ENCODE peak calls at places on chromosomes 2 and 18, in seven cellular contexts. One of them, this sample, is unnamed. For H3K27me3 and H3K36me3, the result is how much of the 10 kb centered on the place peaks cover.

GRCh38 chr2:82301506-82301905 is 1997.0 kb upstream of the LRRTM1 start:
- DNase-seq in K562: no peak
- DNase-seq in cardiac muscle cell: no peak
- DNase-seq in endodermal cell: no peak
- DNase-seq in heart left ventricle: no peak
- DNase-seq in mammary epithelial cell: no peak
- DNase-seq in kidney epithelial cell: no peak
- DNase-seq in this sample: no peak

GRCh38 chr18:63043516-63043915 is 276.1 kb downstream of the BCL2 start:
- DNase-seq in K562: no peak
- DNase-seq in cardiac muscle cell: peak
- DNase-seq in endodermal cell: no peak
- DNase-seq in heart left ventricle: no peak
- DNase-seq in mammary epithelial cell: no peak
- DNase-seq in kidney epithelial cell: no peak
- DNase-seq in this sample: no peak

GRCh38 chr2:38598200-38598990 is 4.3 kb downstream of the HNRNPLL start:
- DNase-seq in K562: no peak
- DNase-seq in cardiac muscle cell: no peak
- DNase-seq in endodermal cell: no peak
- DNase-seq in heart left ventricle: no peak
- DNase-seq in mammary epithelial cell: no peak
- DNase-seq in kidney epithelial cell: no peak
- DNase-seq in this sample: no peak

GRCh38 chr18:33831424-33831823 is 253.4 kb downstream of the ASXL3 start:
- DNase-seq in K562: no peak
- DNase-seq in cardiac muscle cell: no peak
- DNase-seq in endodermal cell: no peak
- DNase-seq in heart left ventricle: no peak
- DNase-seq in mammary epithelial cell: no peak
- DNase-seq in kidney epithelial cell: no peak
- DNase-seq in this sample: no peak

GRCh38 chr2:177753682-177754475 is 318.7 kb downstream of the PDE11A start:
- DNase-seq in K562: peak
- DNase-seq in cardiac muscle cell: peak
- DNase-seq in endodermal cell: peak
- DNase-seq in heart left ventricle: peak
- DNase-seq in mammary epithelial cell: peak
- DNase-seq in kidney epithelial cell: no peak
- DNase-seq in this sample: no peak

GRCh38 chr2:181070119-181070833 is 89.9 kb downstream of the UBE2E3 start:
- DNase-seq in K562: no peak
- DNase-seq in cardiac muscle cell: peak
- DNase-seq in endodermal cell: no peak
- DNase-seq in heart left ventricle: no peak
- DNase-seq in mammary epithelial cell: peak
- DNase-seq in kidney epithelial cell: peak
- DNase-seq in this sample: no peak

GRCh38 chr2:136178941-136179601 is 61.1 kb upstream of the CXCR4 start:
- DNase-seq in K562: no peak
- DNase-seq in cardiac muscle cell: no peak
- DNase-seq in endodermal cell: peak
- DNase-seq in heart left ventricle: no peak
- DNase-seq in mammary epithelial cell: no peak
- DNase-seq in kidney epithelial cell: no peak
- DNase-seq in this sample: no peak

GRCh38 chr2:71494523-71495155 is 41.3 kb downstream of the DYSF start:
- DNase-seq in K562: no peak
- DNase-seq in cardiac muscle cell: no peak
- DNase-seq in endodermal cell: no peak
- DNase-seq in heart left ventricle: no peak
- DNase-seq in mammary epithelial cell: peak
- DNase-seq in kidney epithelial cell: no peak
- DNase-seq in this sample: no peak

GRCh38 chr2:29921560-29921915 is at the start of gene ALK:
- DNase-seq in K562: peak
- DNase-seq in cardiac muscle cell: peak
- DNase-seq in endodermal cell: peak
- DNase-seq in heart left ventricle: peak
- DNase-seq in mammary epithelial cell: peak
- DNase-seq in kidney epithelial cell: peak
- DNase-seq in this sample: peak

GRCh38 chr2:64606495-64607363 is 47.0 kb downstream of the SERTAD2 start:
- DNase-seq in K562: peak
- DNase-seq in cardiac muscle cell: peak
- DNase-seq in endodermal cell: peak
- DNase-seq in heart left ventricle: peak
- DNase-seq in mammary epithelial cell: peak
- DNase-seq in kidney epithelial cell: peak
- DNase-seq in this sample: peak

GRCh38 chr18:50973367-50974126 is 5.7 kb downstream of the ELAC1 start:
- DNase-seq in K562: no peak
- DNase-seq in cardiac muscle cell: peak
- DNase-seq in endodermal cell: no peak
- DNase-seq in heart left ventricle: no peak
- DNase-seq in mammary epithelial cell: peak
- DNase-seq in kidney epithelial cell: no peak
- DNase-seq in this sample: no peak

GRCh38 chr2:240255811-240256703 is 115.6 kb upstream of the OTOS start:
- DNase-seq in K562: no peak
- DNase-seq in cardiac muscle cell: no peak
- DNase-seq in endodermal cell: peak
- DNase-seq in heart left ventricle: no peak
- DNase-seq in mammary epithelial cell: peak
- DNase-seq in kidney epithelial cell: peak
- DNase-seq in this sample: peak

GRCh38 chr2:11744631-11745394 is 1.6 kb upstream of the LPIN1 start:
- DNase-seq in K562: peak
- DNase-seq in cardiac muscle cell: peak
- DNase-seq in endodermal cell: peak
- DNase-seq in heart left ventricle: no peak
- DNase-seq in mammary epithelial cell: no peak
- DNase-seq in kidney epithelial cell: no peak
- DNase-seq in this sample: no peak

GRCh38 chr2:96325038-96325883 is at the start of gene ITPRIPL1:
- DNase-seq in K562: peak
- DNase-seq in cardiac muscle cell: no peak
- DNase-seq in endodermal cell: peak
- DNase-seq in heart left ventricle: peak
- DNase-seq in mammary epithelial cell: no peak
- DNase-seq in kidney epithelial cell: no peak
- DNase-seq in this sample: no peak

GRCh38 chr18:24268784-24269550 is 128.7 kb downstream of the OSBPL1A start:
- DNase-seq in K562: no peak
- DNase-seq in cardiac muscle cell: no peak
- DNase-seq in endodermal cell: no peak
- DNase-seq in heart left ventricle: no peak
- DNase-seq in mammary epithelial cell: peak
- DNase-seq in kidney epithelial cell: no peak
- DNase-seq in this sample: no peak

GRCh38 chr2:45888167-45888566 is 236.7 kb downstream of the PRKCE start:
- DNase-seq in K562: no peak
- DNase-seq in cardiac muscle cell: peak
- DNase-seq in endodermal cell: no peak
- DNase-seq in heart left ventricle: no peak
- DNase-seq in mammary epithelial cell: no peak
- DNase-seq in kidney epithelial cell: no peak
- DNase-seq in this sample: no peak

GRCh38 chr2:186382932-186383331 is 103.1 kb upstream of the ZC3H15 start:
- DNase-seq in K562: no peak
- DNase-seq in cardiac muscle cell: no peak
- DNase-seq in endodermal cell: no peak
- DNase-seq in heart left ventricle: no peak
- DNase-seq in mammary epithelial cell: no peak
- DNase-seq in kidney epithelial cell: no peak
- DNase-seq in this sample: no peak

GRCh38 chr18:49447810-49448745 is 12.4 kb downstream of the DYM start:
- DNase-seq in K562: peak
- DNase-seq in cardiac muscle cell: peak
- DNase-seq in endodermal cell: peak
- DNase-seq in heart left ventricle: no peak
- DNase-seq in mammary epithelial cell: peak
- DNase-seq in kidney epithelial cell: no peak
- DNase-seq in this sample: peak

GRCh38 chr2:3179208-3179607 is 198.4 kb downstream of the EIPR1 start:
- DNase-seq in K562: no peak
- DNase-seq in cardiac muscle cell: no peak
- DNase-seq in endodermal cell: peak
- DNase-seq in heart left ventricle: no peak
- DNase-seq in mammary epithelial cell: no peak
- DNase-seq in kidney epithelial cell: no peak
- DNase-seq in this sample: no peak

GRCh38 chr2:170660406-170660805 is 54.7 kb upstream of the SP5 start:
- DNase-seq in K562: no peak
- DNase-seq in cardiac muscle cell: peak
- DNase-seq in endodermal cell: no peak
- DNase-seq in heart left ventricle: no peak
- DNase-seq in mammary epithelial cell: no peak
- DNase-seq in kidney epithelial cell: no peak
- DNase-seq in this sample: no peak

GRCh38 chr2:9311488-9311887 is 104.9 kb downstream of the ASAP2 start:
- DNase-seq in K562: no peak
- DNase-seq in cardiac muscle cell: peak
- DNase-seq in endodermal cell: no peak
- DNase-seq in heart left ventricle: peak
- DNase-seq in mammary epithelial cell: peak
- DNase-seq in kidney epithelial cell: no peak
- DNase-seq in this sample: no peak

GRCh38 chr2:109053716-109054115 is 64.7 kb upstream of the EDAR start:
- DNase-seq in K562: no peak
- DNase-seq in cardiac muscle cell: no peak
- DNase-seq in endodermal cell: no peak
- DNase-seq in heart left ventricle: no peak
- DNase-seq in mammary epithelial cell: no peak
- DNase-seq in kidney epithelial cell: no peak
- DNase-seq in this sample: no peak

GRCh38 chr2:109055435-109055834 is 66.4 kb upstream of the EDAR start:
- DNase-seq in K562: no peak
- DNase-seq in cardiac muscle cell: no peak
- DNase-seq in endodermal cell: no peak
- DNase-seq in heart left ventricle: no peak
- DNase-seq in mammary epithelial cell: no peak
- DNase-seq in kidney epithelial cell: no peak
- DNase-seq in this sample: no peak

GRCh38 chr2:109049022-109049421 is 60.0 kb upstream of the EDAR start:
- DNase-seq in K562: no peak
- DNase-seq in cardiac muscle cell: no peak
- DNase-seq in endodermal cell: no peak
- DNase-seq in heart left ventricle: no peak
- DNase-seq in mammary epithelial cell: no peak
- DNase-seq in kidney epithelial cell: no peak
- DNase-seq in this sample: no peak

GRCh38 chr2:109054865-109055264 is 65.8 kb upstream of the EDAR start:
- DNase-seq in K562: no peak
- DNase-seq in cardiac muscle cell: no peak
- DNase-seq in endodermal cell: no peak
- DNase-seq in heart left ventricle: no peak
- DNase-seq in mammary epithelial cell: peak
- DNase-seq in kidney epithelial cell: no peak
- DNase-seq in this sample: no peak

DNA sequence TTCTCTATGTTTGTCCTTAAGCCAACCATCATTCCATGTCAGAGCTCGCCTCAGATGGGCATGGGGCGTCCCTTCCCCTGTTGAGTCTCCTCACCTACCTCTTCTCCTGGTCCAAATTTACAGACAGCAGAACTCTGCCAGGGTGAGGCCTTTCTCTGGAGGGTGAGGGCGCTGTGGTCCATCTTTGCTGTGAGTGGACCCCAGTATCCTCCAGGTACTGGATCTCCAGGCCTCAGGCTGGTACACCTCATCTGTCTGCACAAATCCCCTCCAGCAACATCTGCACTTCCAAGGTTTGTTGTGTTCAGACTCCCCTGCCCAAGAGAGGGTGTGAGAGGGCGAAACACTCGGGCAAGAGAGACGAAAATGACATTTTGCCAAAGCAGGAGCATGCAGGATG is 63.9 kb upstream of the EDAR start:
- DNase-seq in K562: no peak
- DNase-seq in cardiac muscle cell: no peak
- DNase-seq in endodermal cell: no peak
- DNase-seq in heart left ventricle: no peak
- DNase-seq in mammary epithelial cell: no peak
- DNase-seq in kidney epithelial cell: no peak
- DNase-seq in this sample: no peak
- H3K27me3 ChIP-seq in K562: under half
- H3K27me3 ChIP-seq in cardiac muscle cell: under half
- H3K27me3 ChIP-seq in endodermal cell: under half
- H3K27me3 ChIP-seq in heart left ventricle: under half
- H3K27me3 ChIP-seq in mammary epithelial cell: under half
- H3K27me3 ChIP-seq in kidney epithelial cell: under half
- H3K27me3 ChIP-seq in this sample: under half

GRCh38 chr2:26384597-26384996 is 17.1 kb upstream of the DRC1 start:
- DNase-seq in K562: no peak
- DNase-seq in cardiac muscle cell: no peak
- DNase-seq in endodermal cell: no peak
- DNase-seq in heart left ventricle: no peak
- DNase-seq in mammary epithelial cell: no peak
- DNase-seq in kidney epithelial cell: no peak
- DNase-seq in this sample: no peak
- H3K36me3 ChIP-seq in K562: half or more
- H3K36me3 ChIP-seq in cardiac muscle cell: under half
- H3K36me3 ChIP-seq in endodermal cell: half or more
- H3K36me3 ChIP-seq in heart left ventricle: half or more
- H3K36me3 ChIP-seq in mammary epithelial cell: under half
- H3K36me3 ChIP-seq in kidney epithelial cell: under half
- H3K36me3 ChIP-seq in this sample: under half

GRCh38 chr2:219739866-219740440 is 112.5 kb downstream of the SLC4A3 start:
- DNase-seq in K562: no peak
- DNase-seq in cardiac muscle cell: no peak
- DNase-seq in endodermal cell: no peak
- DNase-seq in heart left ventricle: no peak
- DNase-seq in mammary epithelial cell: no peak
- DNase-seq in kidney epithelial cell: no peak
- DNase-seq in this sample: no peak

GRCh38 chr2:219747637-219748036 is 120.2 kb downstream of the SLC4A3 start:
- DNase-seq in K562: no peak
- DNase-seq in cardiac muscle cell: no peak
- DNase-seq in endodermal cell: no peak
- DNase-seq in heart left ventricle: no peak
- DNase-seq in mammary epithelial cell: no peak
- DNase-seq in kidney epithelial cell: no peak
- DNase-seq in this sample: no peak

GRCh38 chr2:219744698-219745097 is 117.3 kb downstream of the SLC4A3 start:
- DNase-seq in K562: no peak
- DNase-seq in cardiac muscle cell: no peak
- DNase-seq in endodermal cell: no peak
- DNase-seq in heart left ventricle: no peak
- DNase-seq in mammary epithelial cell: no peak
- DNase-seq in kidney epithelial cell: no peak
- DNase-seq in this sample: no peak

GRCh38 chr2:219739061-219739460 is 111.6 kb downstream of the SLC4A3 start:
- DNase-seq in K562: no peak
- DNase-seq in cardiac muscle cell: peak
- DNase-seq in endodermal cell: no peak
- DNase-seq in heart left ventricle: no peak
- DNase-seq in mammary epithelial cell: no peak
- DNase-seq in kidney epithelial cell: no peak
- DNase-seq in this sample: no peak

GRCh38 chr2:219743548-219743947 is 116.1 kb downstream of the SLC4A3 start:
- DNase-seq in K562: no peak
- DNase-seq in cardiac muscle cell: no peak
- DNase-seq in endodermal cell: no peak
- DNase-seq in heart left ventricle: no peak
- DNase-seq in mammary epithelial cell: no peak
- DNase-seq in kidney epithelial cell: no peak
- DNase-seq in this sample: no peak
- H3K27me3 ChIP-seq in K562: under half
- H3K27me3 ChIP-seq in cardiac muscle cell: under half
- H3K27me3 ChIP-seq in endodermal cell: under half
- H3K27me3 ChIP-seq in heart left ventricle: under half
- H3K27me3 ChIP-seq in mammary epithelial cell: under half
- H3K27me3 ChIP-seq in kidney epithelial cell: under half
- H3K27me3 ChIP-seq in this sample: under half

GRCh38 chr2:55550368-55551102 is 31.0 kb downstream of the CFAP36 start:
- DNase-seq in K562: no peak
- DNase-seq in cardiac muscle cell: peak
- DNase-seq in endodermal cell: no peak
- DNase-seq in heart left ventricle: no peak
- DNase-seq in mammary epithelial cell: peak
- DNase-seq in kidney epithelial cell: peak
- DNase-seq in this sample: no peak
- H3K36me3 ChIP-seq in K562: under half
- H3K36me3 ChIP-seq in cardiac muscle cell: under half
- H3K36me3 ChIP-seq in endodermal cell: half or more
- H3K36me3 ChIP-seq in heart left ventricle: half or more
- H3K36me3 ChIP-seq in mammary epithelial cell: under half
- H3K36me3 ChIP-seq in kidney epithelial cell: under half
- H3K36me3 ChIP-seq in this sample: under half